ENCODE peak calls at places on chromosomes 16 and 17, in four cellular contexts. R, F, L and O are unnamed samples.

GRCh38 chr17:44279586-44280344 is 11.8 kb upstream of the SLC4A1 start:
- DNase-seq in F (peak; percentile 89), L (peak; percentile 87), R (peak; percentile 92), O (peak; percentile 12)

GRCh38 chr16:64866026-64866425 is 255.8 kb downstream of the CDH11 start:
- DNase-seq in R (no peak), L (peak; percentile 59), F (no peak), O (no peak)

GRCh38 chr17:10547351-10547750 is 2.1 kb downstream of the MYH2 start:
- DNase-seq in L (no peak), F (no peak), R (no peak), O (no peak)

GRCh38 chr16:16029431-16030011 is 80.1 kb downstream of the ABCC1 start:
- DNase-seq in L (no peak), R (peak; percentile 43), F (no peak), O (no peak)

GRCh38 chr16:11078812-11079459 is 134.6 kb downstream of the CLEC16A start:
- DNase-seq in F (no peak), R (peak; percentile 96), L (peak; percentile 89), O (peak; percentile 63)

GRCh38 chr17:72613411-72614292 is 478.8 kb downstream of the SLC39A11 start:
- DNase-seq in F (no peak), R (peak; percentile 67), L (peak; percentile 67), O (no peak)

GRCh38 chr17:21389352-21389751 is 13.2 kb downstream of the KCNJ12 start:
- DNase-seq in F (no peak), L (no peak), R (no peak), O (no peak)

GRCh38 chr16:87918866-87919680 is 17.3 kb downstream of the CA5A start:
- DNase-seq in F (no peak), L (no peak), R (no peak), O (no peak)

GRCh38 chr17:76132574-76133338 is 8.3 kb downstream of the FOXJ1 start:
- DNase-seq in L (no peak), R (peak; percentile 19), F (peak; percentile 89), O (no peak)

GRCh38 chr17:69588739-69589334 is 174.3 kb downstream of the MAP2K6 start:
- DNase-seq in L (no peak), F (peak; percentile 39), R (no peak), O (no peak)

GRCh38 chr16:51267676-51268075 is 116.6 kb upstream of the SALL1 start:
- DNase-seq in R (no peak), L (no peak), F (no peak), O (no peak)

GRCh38 chr17:50549969-50550368 is 3.0 kb downstream of the SPATA20 start:
- DNase-seq in L (no peak), F (no peak), R (no peak), O (no peak)

GRCh38 chr17:33292981-33293867 is at the start of gene ASIC2:
- DNase-seq in L (no peak), R (no peak), F (peak; percentile 85), O (no peak)

GRCh38 chr16:25366078-25366477 is 108.4 kb upstream of the ZKSCAN2 start:
- DNase-seq in L (no peak), F (peak; percentile 43), R (no peak), O (no peak)

GRCh38 chr17:62860962-62861873 is 53.1 kb upstream of the MARCHF10 start:
- DNase-seq in R (no peak), F (no peak), L (peak; percentile 22), O (no peak)

GRCh38 chr17:29168079-29168758 is 12.0 kb downstream of the MYO18A start:
- DNase-seq in R (peak; percentile 50), F (no peak), L (no peak), O (no peak)

GRCh38 chr16:89506113-89506504 is 2.1 kb upstream of the SPG7 start:
- DNase-seq in F (no peak), R (peak; percentile 51), L (no peak), O (no peak)

GRCh38 chr16:85568519-85568918 is 44.6 kb upstream of the GSE1 start:
- DNase-seq in L (no peak), F (no peak), R (no peak), O (no peak)

GRCh38 chr16:1920727-1921155 is 2.5 kb upstream of the HS3ST6 start:
- DNase-seq in F (peak; percentile 92), R (no peak), L (no peak), O (no peak)

GRCh38 chr16:12228607-12229499 is 252.3 kb downstream of the SNX29 start:
- DNase-seq in R (peak; percentile 66), L (peak; percentile 62), F (peak; percentile 87), O (no peak)

GRCh38 chr16:51960931-51961330 is 586.0 kb downstream of the TOX3 start:
- DNase-seq in L (no peak), F (no peak), R (no peak), O (no peak)

GRCh38 chr16:66911801-66912200 is 6.9 kb downstream of the CDH16 start:
- DNase-seq in L (no peak), R (no peak), F (no peak), O (no peak)

GRCh38 chr16:72721981-72722380 is 325.9 kb downstream of the ZFHX3 start:
- DNase-seq in F (no peak), R (no peak), L (no peak), O (no peak)

GRCh38 chr16:5412721-5413120 is 315.1 kb upstream of the EEF2KMT start:
- DNase-seq in R (no peak), F (peak; percentile 73), L (no peak), O (no peak)

GRCh38 chr17:21272881-21273839 is 11.4 kb upstream of the MAP2K3 start:
- DNase-seq in L (no peak), R (no peak), F (no peak), O (no peak)

DNA sequence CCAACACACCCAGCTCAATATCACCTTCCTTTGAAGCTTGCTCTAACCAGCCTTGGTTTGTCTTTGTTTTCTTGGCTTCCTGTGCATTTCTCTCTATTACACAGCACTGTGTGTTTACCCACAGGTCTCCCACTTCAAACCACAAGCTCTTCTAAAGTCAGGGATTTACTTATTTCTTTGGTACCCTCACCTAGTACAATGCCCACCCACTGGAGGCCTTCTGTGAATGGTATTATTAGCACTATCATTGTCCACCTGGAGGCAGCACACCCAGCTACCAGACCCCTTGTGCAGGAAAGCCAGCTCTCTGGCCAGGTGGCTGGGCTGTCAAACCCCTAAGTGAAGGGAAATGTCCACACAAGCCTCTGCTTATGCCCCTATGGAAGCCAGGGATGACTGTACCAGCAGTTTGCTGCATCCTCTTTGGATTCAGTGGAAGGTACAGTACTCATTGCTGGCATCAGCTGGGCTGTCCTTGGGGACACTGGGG is 9.4 kb upstream of the TOP2A start:
- DNase-seq in F (no peak), R (no peak), L (no peak), O (no peak)
- H3K4me3 ChIP-seq in F (no peak overlapping the region), R (no peak overlapping the region), L (no peak overlapping the region), O (no peak overlapping the region)

GRCh38 chr17:81331527-81332043 is 36.5 kb upstream of the SLC38A10 start:
- DNase-seq in F (no peak), L (no peak), R (no peak), O (no peak)

GRCh38 chr17:81329279-81329926 is 34.3 kb upstream of the SLC38A10 start:
- DNase-seq in L (peak; percentile 87), R (peak; percentile 86), F (peak; percentile 68), O (peak; percentile 56)

GRCh38 chr17:81328925-81329278 is 33.8 kb upstream of the SLC38A10 start:
- DNase-seq in R (no peak), F (no peak), L (no peak), O (no peak)

GRCh38 chr17:81330884-81331245 is 35.8 kb upstream of the SLC38A10 start:
- DNase-seq in L (no peak), R (no peak), F (no peak), O (no peak)

DNA sequence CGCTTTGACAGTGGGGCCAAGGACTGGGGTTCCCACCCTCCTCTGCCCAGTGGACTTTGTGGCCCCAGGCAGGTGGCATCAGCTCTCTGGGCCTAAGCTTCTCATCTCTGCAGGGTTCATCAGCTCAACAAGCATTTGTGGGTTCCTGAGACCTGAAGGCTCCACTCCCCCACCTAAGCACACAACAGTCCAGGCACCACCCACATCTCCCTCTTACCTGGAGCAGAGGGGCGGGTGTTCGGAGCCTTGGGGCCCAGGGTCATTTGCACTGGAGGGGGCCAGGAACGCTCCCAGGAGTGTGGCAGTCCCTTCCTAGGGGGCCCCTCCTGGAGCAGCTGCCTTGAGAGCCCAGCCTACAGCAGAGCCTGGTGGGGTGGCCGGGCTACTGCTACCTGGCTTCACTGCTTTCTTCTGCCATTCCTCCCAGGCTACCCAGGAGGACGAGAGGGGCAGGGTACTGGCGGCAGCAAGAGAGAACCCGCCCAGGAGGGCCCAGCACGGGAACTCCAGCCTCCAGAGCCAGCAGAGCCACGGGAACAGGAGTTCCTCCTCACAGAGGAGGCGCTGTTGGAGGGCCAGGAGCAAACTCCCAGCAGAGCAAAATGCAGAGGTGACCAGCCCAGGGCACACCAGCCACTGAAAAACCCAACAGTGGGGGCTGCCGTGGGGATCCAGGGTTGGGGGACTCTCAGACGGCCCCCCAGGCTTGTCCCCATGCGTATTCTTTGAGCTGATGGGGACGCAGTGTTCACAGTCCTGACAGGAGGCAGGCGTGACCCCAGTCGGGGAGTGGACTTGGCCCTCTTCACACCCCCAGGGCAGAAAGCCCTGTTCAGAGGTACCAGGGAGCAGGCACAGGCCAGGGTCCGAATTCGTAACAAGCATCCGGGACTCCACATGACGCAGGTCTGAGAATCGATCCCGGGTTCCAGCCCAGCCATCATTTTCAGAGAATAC is 35.1 kb upstream of the SLC38A10 start:
- DNase-seq in R (no peak), F (peak; percentile 40), L (no peak), O (no peak)
- TF ChIP-seq CTCF in R (no peak), F (no peak), L (peak; percentile 22), O (no peak)

GRCh38 chr16:75837681-75838080 is 111.4 kb upstream of the CPHXL start:
- DNase-seq in L (no peak), F (no peak), R (no peak), O (no peak)

GRCh38 chr16:75836377-75837010 is 110.2 kb upstream of the CPHXL start:
- DNase-seq in L (no peak), R (no peak), F (peak; percentile 61), O (no peak)

DNA sequence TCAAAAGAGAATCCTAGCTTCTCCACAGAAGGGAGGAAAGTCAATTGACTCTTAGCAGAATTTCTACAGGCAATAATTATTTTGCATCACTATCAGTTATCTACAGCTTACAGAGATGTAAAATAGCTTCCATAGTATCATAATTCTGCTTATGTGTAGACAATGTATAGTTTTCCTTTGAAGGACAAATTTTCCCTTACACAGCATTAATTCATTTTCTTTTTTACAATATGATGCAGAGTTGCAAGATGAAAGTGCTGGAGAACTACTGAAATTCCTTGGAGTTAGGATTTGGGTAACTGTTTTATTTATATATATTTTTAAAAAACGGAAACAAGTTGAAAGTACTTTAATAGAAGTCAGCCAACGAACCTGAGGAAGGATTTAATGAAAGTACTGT is 111.0 kb upstream of the CPHXL start:
- DNase-seq in L (no peak), F (no peak), R (no peak), O (no peak)
- H3K4me3 ChIP-seq in L (no peak overlapping the region), F (no peak overlapping the region), R (no peak overlapping the region), O (no peak overlapping the region)

GRCh38 chr16:53784312-53784711 is 80.4 kb downstream of the FTO start:
- DNase-seq in R (no peak), L (no peak), F (no peak), O (no peak)
- TF ChIP-seq CTCF in R (no peak), L (no peak), F (no peak), O (no peak)

DNA sequence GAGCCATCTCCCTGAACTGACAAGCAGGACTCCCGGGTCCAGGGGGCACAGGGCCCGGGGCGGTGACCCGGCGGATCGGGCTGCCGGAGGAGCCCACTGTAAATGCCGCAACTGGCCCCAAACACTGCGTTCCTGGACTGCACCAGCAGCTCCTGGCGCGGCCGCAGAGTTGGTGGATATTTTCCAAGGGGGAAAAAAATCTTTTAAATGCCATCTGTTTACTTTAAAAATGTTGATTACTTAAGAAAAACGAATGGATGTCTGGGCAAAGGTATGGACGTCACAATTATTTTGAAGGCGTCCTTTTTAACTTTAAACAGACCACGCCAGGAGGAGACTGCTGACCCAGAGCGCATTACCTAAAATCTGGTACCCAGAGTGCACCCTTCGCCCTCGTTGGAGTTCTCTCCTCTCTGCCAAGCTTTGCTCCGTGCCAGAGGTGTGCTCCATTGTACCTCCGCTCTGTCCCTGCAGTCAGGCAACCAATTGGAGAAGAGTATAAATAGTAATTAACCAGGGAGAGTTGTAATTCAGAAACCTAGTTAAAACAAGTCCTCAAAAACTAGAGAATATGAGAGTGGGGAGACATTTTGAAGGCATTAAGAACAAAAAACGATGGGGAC is 3.5 kb downstream of the HS3ST3B1 start:
- DNase-seq in L (peak; percentile 35), R (no peak), F (no peak), O (no peak)
- H3K4me3 ChIP-seq in L (peak overlapping the region; percentile 89), R (peak overlapping the region; percentile 67), F (peak overlapping the region; percentile 81), O (peak overlapping the region; percentile 98)